ENCODE peak calls at places on chromosome 15, in seven cellular contexts. O is tibial artery; N is CD8-positive, alpha-beta memory T cell; Y is mammary epithelial cell; T is sigmoid colon; H is iPS DF 6.9; G is spleen. C is an unnamed sample. For H3K4me1 and H3K27me3, the result is how much of the 10 kb centered on the place peaks cover.

GRCh38 chr15:73573572-73573971 is 59.6 kb downstream of the NPTN start:
- DNase-seq in O (no peak), N (no peak), Y (peak), T (peak), H (no peak), G (no peak), C (no peak)

GRCh38 chr15:28921336-28921735 is 35.6 kb downstream of the APBA2 start:
- DNase-seq in O (peak), N (no peak), Y (no peak), T (peak), H (no peak), G (peak), C (no peak)

GRCh38 chr15:85048430-85048829 is 66.8 kb downstream of the PDE8A start:
- DNase-seq in O (no peak), N (no peak), Y (no peak), T (no peak), H (no peak), G (no peak), C (no peak)

GRCh38 chr15:55587321-55588069 is 650 bp downstream of the PYGO1 start:
- DNase-seq in O (no peak), N (peak), Y (peak), T (peak), H (no peak), G (no peak), C (peak)

GRCh38 chr15:74540135-74540760 is 772 bp upstream of the ARID3B start:
- DNase-seq in O (no peak), N (no peak), Y (peak), T (no peak), H (no peak), G (no peak), C (no peak)

GRCh38 chr15:52491460-52491859 is 37.2 kb downstream of the MYO5A start:
- DNase-seq in O (no peak), N (no peak), Y (no peak), T (no peak), H (no peak), G (no peak), C (no peak)

GRCh38 chr15:51077565-51078153 is 17.0 kb downstream of the TNFAIP8L3 start:
- DNase-seq in O (peak), N (peak), Y (no peak), T (peak), H (peak), G (peak), C (peak)

GRCh38 chr15:47339800-47340575 is 377.3 kb upstream of the SEMA6D start:
- DNase-seq in O (no peak), N (no peak), Y (no peak), T (no peak), H (no peak), G (no peak), C (no peak)

GRCh38 chr15:100131321-100132224 is 210.2 kb downstream of the ADAMTS17 start:
- DNase-seq in O (no peak), N (no peak), Y (peak), T (no peak), H (no peak), G (no peak), C (no peak)

GRCh38 chr15:59420986-59421618 is 16.9 kb upstream of the FAM81A start:
- DNase-seq in O (no peak), N (no peak), Y (no peak), T (no peak), H (peak), G (no peak), C (no peak)

GRCh38 chr15:57747206-57747605 is 40.7 kb downstream of the POLR2M start:
- DNase-seq in O (no peak), N (no peak), Y (no peak), T (peak), H (no peak), G (no peak), C (no peak)

GRCh38 chr15:74631935-74632560 is 16.4 kb downstream of the CLK3 start:
- DNase-seq in O (no peak), N (peak), Y (peak), T (no peak), H (no peak), G (peak), C (peak)

GRCh38 chr15:96333194-96334016 is 2.9 kb downstream of the NR2F2 start:
- DNase-seq in O (peak), N (no peak), Y (no peak), T (peak), H (no peak), G (no peak), C (no peak)

GRCh38 chr15:73114064-73114463 is 61.8 kb downstream of the NEO1 start:
- DNase-seq in O (no peak), N (no peak), Y (no peak), T (no peak), H (no peak), G (no peak), C (no peak)

GRCh38 chr15:88658972-88659931 is 20.4 kb downstream of the ISG20 start:
- DNase-seq in O (peak), N (no peak), Y (peak), T (peak), H (no peak), G (peak), C (peak)
- H3K4me1 ChIP-seq in O (under half), N (half or more), Y (under half), T (under half), H (under half), G (under half), C (under half)

DNA sequence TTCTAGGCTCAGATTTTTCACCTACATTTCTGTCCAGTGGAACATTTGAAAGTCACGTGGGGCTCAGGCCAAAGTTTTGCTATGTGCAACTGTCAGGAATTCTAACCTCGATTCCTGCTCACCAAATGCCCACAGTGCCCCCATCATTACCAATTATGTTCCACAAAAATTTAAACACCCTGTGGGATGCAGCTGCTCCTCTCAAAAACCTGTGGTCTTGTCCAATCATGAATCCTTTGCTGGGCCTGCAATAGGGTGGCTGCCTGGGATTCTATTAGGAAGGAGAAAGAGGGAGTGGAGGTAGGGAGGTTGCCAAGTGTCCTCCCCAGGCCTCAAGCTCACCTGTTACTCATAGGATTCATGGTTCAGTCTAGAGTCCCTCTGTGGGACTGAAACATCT is 68.1 kb downstream of the RHCG start:
- DNase-seq in O (no peak), N (no peak), Y (no peak), T (no peak), H (no peak), G (no peak), C (no peak)
- H3K27me3 ChIP-seq in O (under half), N (under half), Y (under half), T (under half), H (under half), G (under half), C (under half)

GRCh38 chr15:41161336-41161735 is 45.3 kb upstream of the INO80 start:
- DNase-seq in O (no peak), N (no peak), Y (peak), T (no peak), H (no peak), G (no peak), C (no peak)
- H3K27ac ChIP-seq in O (no peak), N (no peak), Y (no peak), T (no peak), H (no peak), G (no peak), C (no peak)

GRCh38 chr15:40091861-40092415 is 16.7 kb downstream of the BMF start:
- DNase-seq in O (peak), N (no peak), Y (no peak), T (no peak), H (no peak), G (no peak), C (no peak)

GRCh38 chr15:40093224-40093842 is 15.3 kb downstream of the BMF start:
- DNase-seq in O (peak), N (no peak), Y (no peak), T (peak), H (no peak), G (no peak), C (no peak)

GRCh38 chr15:40094156-40094555 is 14.5 kb downstream of the BMF start:
- DNase-seq in O (peak), N (no peak), Y (no peak), T (no peak), H (no peak), G (peak), C (no peak)

GRCh38 chr15:40090774-40091455 is 17.8 kb downstream of the BMF start:
- DNase-seq in O (peak), N (no peak), Y (no peak), T (no peak), H (no peak), G (peak), C (no peak)

DNA sequence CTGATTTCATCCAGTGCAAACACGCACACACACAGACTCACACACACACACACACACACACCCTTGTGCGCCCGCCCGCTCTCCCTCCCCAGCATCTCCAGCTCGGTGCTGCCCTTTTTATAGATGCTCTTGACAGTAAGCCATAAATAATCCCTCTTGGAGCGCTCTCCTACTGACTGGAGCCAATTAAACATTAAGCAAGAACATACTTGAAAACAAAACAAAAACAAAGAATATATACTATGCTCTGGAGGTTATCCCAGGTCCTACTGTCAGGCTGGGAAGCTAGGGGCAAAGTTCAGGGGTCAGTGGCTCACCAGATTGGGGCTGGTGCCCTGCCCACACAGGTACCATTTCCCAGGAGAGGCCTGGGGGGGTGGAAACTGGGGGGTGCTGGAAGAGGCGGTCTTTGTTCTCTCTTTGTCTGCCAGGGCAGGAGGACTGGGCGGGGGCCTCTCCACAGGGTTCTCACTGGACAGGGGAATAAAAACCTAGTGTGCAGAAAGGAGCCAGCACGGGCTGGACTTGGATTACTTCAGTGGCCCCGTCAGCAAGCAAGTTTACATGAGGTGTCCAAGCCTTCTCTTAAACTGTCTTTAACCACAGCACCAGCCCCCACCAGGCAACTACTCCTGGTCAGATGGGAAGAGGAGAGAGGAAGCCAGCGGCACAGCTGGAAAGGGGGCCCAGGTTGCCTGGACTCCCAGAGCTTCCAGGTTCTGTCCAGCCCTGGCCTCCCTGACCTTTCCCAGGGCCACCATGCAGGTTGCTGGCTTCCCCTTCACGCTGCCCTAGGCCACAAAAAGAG is 16.1 kb downstream of the BMF start:
- DNase-seq in O (peak), N (no peak), Y (no peak), T (peak), H (no peak), G (peak), C (no peak)
- H3K4me1 ChIP-seq in O (under half), N (under half), Y (under half), T (half or more), H (under half), G (half or more), C (under half)

GRCh38 chr15:27082019-27082418 is 111.0 kb downstream of the GABRG3 start:
- DNase-seq in O (no peak), N (no peak), Y (no peak), T (no peak), H (no peak), G (no peak), C (no peak)
- H3K27me3 ChIP-seq in O (under half), N (under half), Y (under half), T (under half), H (under half), G (under half), C (under half)

DNA sequence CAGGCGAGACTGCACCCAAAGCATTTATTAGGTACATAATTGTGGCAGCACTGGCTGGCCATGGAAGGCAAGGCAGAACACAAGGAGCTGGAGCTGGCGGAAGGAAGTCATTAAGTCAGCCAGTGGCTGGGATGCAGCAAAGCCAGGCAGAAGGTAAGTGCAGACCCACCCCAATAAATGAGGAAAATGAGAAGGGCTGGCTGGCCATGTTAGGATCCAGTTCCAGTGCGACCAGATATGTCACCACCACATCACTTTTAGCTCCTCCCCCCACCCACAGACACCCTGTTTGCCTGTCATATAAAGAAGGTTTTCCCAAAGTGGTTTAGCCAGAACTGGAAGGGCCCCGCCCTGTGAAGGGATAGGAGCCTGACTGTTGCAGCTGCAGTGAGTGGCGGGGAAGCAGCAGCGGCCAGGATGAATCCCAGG is at the start of gene FURIN:
- DNase-seq in O (no peak), N (no peak), Y (no peak), T (no peak), H (no peak), G (no peak), C (no peak)
- H3K27ac ChIP-seq in O (peak), N (peak), Y (peak), T (peak), H (no peak), G (peak), C (peak)

DNA sequence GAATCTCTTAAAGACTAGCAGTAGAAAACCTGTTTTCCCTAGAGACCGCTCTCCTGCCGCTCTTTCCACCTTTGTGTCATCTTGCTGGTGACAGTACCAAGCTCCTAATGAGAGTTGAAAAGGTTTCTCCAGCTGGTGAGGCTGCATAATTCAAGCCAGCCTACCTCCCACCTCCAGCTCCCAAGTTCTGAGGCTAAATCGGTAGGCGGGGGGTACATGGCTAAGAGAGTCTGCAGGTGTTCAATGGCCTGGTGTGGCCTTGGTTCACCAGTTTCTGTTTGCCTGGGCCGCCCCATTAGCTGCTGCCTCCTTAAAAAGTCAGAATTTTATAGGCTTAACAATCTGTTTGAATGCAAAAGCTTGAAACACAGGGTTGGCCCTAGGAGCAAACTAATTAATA is 262.8 kb downstream of the SLCO3A1 start:
- DNase-seq in O (no peak), N (no peak), Y (no peak), T (no peak), H (no peak), G (no peak), C (no peak)
- H3K4me1 ChIP-seq in O (under half), N (under half), Y (under half), T (under half), H (under half), G (under half), C (under half)

DNA sequence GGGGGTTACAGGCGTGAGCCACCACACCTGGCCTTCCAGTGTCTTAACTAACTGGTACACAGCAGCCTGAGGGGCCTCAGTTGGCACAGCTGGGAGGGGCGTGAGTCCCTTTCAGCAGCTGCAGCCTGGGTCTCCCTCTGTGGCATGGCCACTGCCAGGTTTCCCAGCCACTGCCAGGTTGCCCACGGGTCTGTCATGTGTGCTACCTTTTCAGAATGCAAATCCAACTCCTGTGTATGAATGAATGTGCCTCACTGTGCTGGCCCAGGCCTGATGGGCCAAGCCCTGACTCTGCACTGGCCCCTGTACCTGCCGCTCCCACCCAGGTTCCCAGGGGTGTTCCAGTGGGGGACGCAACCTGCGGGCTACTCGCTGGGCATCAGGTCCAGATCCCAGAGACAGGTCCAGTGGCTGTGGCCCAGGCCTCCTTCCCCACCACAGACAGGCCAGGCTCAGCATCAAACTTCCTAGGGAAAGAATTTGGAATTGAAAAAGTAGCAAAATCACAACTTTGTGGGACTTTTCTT is 26.0 kb downstream of the WHAMM start:
- DNase-seq in O (no peak), N (no peak), Y (no peak), T (no peak), H (no peak), G (no peak), C (no peak)
- H3K27me3 ChIP-seq in O (under half), N (under half), Y (under half), T (under half), H (under half), G (under half), C (under half)

DNA sequence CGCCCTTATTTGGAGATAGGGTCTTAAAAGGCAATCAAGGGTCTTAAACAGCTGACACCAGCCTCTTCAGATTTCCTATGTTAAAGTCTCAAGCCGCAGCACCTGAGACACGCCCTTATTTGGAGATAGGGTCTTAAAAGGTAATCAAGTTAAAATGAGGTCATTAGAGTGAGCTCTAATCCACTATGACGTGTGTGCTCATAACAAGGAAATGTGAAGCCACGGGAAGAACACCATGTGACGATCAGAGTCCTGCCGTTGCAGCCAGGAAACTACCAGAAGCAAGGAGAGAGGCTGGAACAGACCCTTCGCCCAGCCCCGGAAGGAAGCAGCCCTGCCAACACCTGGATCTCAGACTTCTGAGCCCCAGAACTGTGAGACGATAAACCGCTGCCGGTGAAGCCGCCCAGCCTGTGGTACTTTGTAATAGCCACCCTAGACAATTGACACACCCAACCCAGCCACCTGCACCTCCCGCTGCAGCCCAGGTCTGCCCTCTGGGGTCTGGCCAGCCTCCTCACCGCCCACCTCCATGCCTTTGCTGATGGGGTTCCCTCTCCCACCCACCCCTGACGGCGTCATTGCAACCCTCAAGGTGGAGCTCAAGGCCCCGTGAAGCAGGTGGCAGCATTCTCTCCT is 137.9 kb downstream of the MEGF11 start:
- DNase-seq in O (no peak), N (peak), Y (no peak), T (no peak), H (no peak), G (peak), C (no peak)
- H3K27ac ChIP-seq in O (no peak), N (no peak), Y (no peak), T (no peak), H (no peak), G (no peak), C (no peak)